ENCODE peak calls at places on chromosomes 2 and 18, in six cellular contexts. One of them, this sample, is unnamed.

GRCh38 chr2:229218329-229218921 is 52.7 kb downstream of the PID1 start:
- DNase-seq in NCI-H1417: no peak
- DNase-seq in thoracic aorta: no peak
- DNase-seq in progenitor cell of endocrine pancreas: no peak
- DNase-seq in stimulated activated CD4-positive, alpha-beta T cell treated with anti-CD3 and anti-CD28 coated beads, Interleukin-4, amount 100 ng/mL, for 48 hours: no peak
- DNase-seq in activated CD8-positive, alpha-beta memory T cell treated with anti-CD3 and anti-CD28 coated beads, Interleukin-2, amount 10 ng/mL, durations not matched to agents 7 days and 5 days: no peak
- DNase-seq in this sample: no peak

GRCh38 chr2:96802281-96802595 is 13.8 kb upstream of the CNNM3 start:
- DNase-seq in thoracic aorta: no peak
- DNase-seq in stimulated activated CD4-positive, alpha-beta T cell treated with anti-CD3 and anti-CD28 coated beads, Interleukin-4, amount 100 ng/mL, for 48 hours: peak; percentile 23
- DNase-seq in activated CD8-positive, alpha-beta memory T cell treated with anti-CD3 and anti-CD28 coated beads, Interleukin-2, amount 10 ng/mL, durations not matched to agents 7 days and 5 days: peak; percentile 55
- DNase-seq in progenitor cell of endocrine pancreas: no peak
- DNase-seq in NCI-H1417: no peak
- DNase-seq in this sample: no peak

GRCh38 chr2:25161055-25161781 is 7.2 kb downstream of the POMC start:
- DNase-seq in thoracic aorta: no peak
- DNase-seq in stimulated activated CD4-positive, alpha-beta T cell treated with anti-CD3 and anti-CD28 coated beads, Interleukin-4, amount 100 ng/mL, for 48 hours: peak; percentile 66
- DNase-seq in progenitor cell of endocrine pancreas: no peak
- DNase-seq in NCI-H1417: no peak
- DNase-seq in activated CD8-positive, alpha-beta memory T cell treated with anti-CD3 and anti-CD28 coated beads, Interleukin-2, amount 10 ng/mL, durations not matched to agents 7 days and 5 days: peak; percentile 85
- DNase-seq in this sample: no peak

GRCh38 chr2:8189316-8189715 is 492.5 kb upstream of the ID2 start:
- DNase-seq in activated CD8-positive, alpha-beta memory T cell treated with anti-CD3 and anti-CD28 coated beads, Interleukin-2, amount 10 ng/mL, durations not matched to agents 7 days and 5 days: no peak
- DNase-seq in NCI-H1417: no peak
- DNase-seq in stimulated activated CD4-positive, alpha-beta T cell treated with anti-CD3 and anti-CD28 coated beads, Interleukin-4, amount 100 ng/mL, for 48 hours: no peak
- DNase-seq in progenitor cell of endocrine pancreas: no peak
- DNase-seq in thoracic aorta: no peak
- DNase-seq in this sample: no peak

GRCh38 chr2:105926960-105927678 is 182.4 kb downstream of the NCK2 start:
- DNase-seq in thoracic aorta: no peak
- DNase-seq in NCI-H1417: no peak
- DNase-seq in progenitor cell of endocrine pancreas: no peak
- DNase-seq in activated CD8-positive, alpha-beta memory T cell treated with anti-CD3 and anti-CD28 coated beads, Interleukin-2, amount 10 ng/mL, durations not matched to agents 7 days and 5 days: peak; percentile 91
- DNase-seq in stimulated activated CD4-positive, alpha-beta T cell treated with anti-CD3 and anti-CD28 coated beads, Interleukin-4, amount 100 ng/mL, for 48 hours: no peak
- DNase-seq in this sample: no peak

GRCh38 chr2:159366538-159366937 is 80.0 kb upstream of the WDSUB1 start:
- DNase-seq in stimulated activated CD4-positive, alpha-beta T cell treated with anti-CD3 and anti-CD28 coated beads, Interleukin-4, amount 100 ng/mL, for 48 hours: no peak
- DNase-seq in progenitor cell of endocrine pancreas: no peak
- DNase-seq in activated CD8-positive, alpha-beta memory T cell treated with anti-CD3 and anti-CD28 coated beads, Interleukin-2, amount 10 ng/mL, durations not matched to agents 7 days and 5 days: no peak
- DNase-seq in NCI-H1417: no peak
- DNase-seq in thoracic aorta: no peak
- DNase-seq in this sample: no peak

GRCh38 chr2:1518891-1519530 is 105.7 kb downstream of the TPO start:
- DNase-seq in NCI-H1417: no peak
- DNase-seq in stimulated activated CD4-positive, alpha-beta T cell treated with anti-CD3 and anti-CD28 coated beads, Interleukin-4, amount 100 ng/mL, for 48 hours: no peak
- DNase-seq in thoracic aorta: no peak
- DNase-seq in progenitor cell of endocrine pancreas: no peak
- DNase-seq in activated CD8-positive, alpha-beta memory T cell treated with anti-CD3 and anti-CD28 coated beads, Interleukin-2, amount 10 ng/mL, durations not matched to agents 7 days and 5 days: no peak
- DNase-seq in this sample: no peak

GRCh38 chr2:42598656-42599267 is 30.3 kb downstream of the MTA3 start:
- DNase-seq in thoracic aorta: no peak
- DNase-seq in activated CD8-positive, alpha-beta memory T cell treated with anti-CD3 and anti-CD28 coated beads, Interleukin-2, amount 10 ng/mL, durations not matched to agents 7 days and 5 days: no peak
- DNase-seq in NCI-H1417: no peak
- DNase-seq in stimulated activated CD4-positive, alpha-beta T cell treated with anti-CD3 and anti-CD28 coated beads, Interleukin-4, amount 100 ng/mL, for 48 hours: no peak
- DNase-seq in progenitor cell of endocrine pancreas: no peak
- DNase-seq in this sample: no peak

GRCh38 chr18:45066868-45067267 is 386.2 kb downstream of the SETBP1 start:
- DNase-seq in progenitor cell of endocrine pancreas: no peak
- DNase-seq in thoracic aorta: no peak
- DNase-seq in stimulated activated CD4-positive, alpha-beta T cell treated with anti-CD3 and anti-CD28 coated beads, Interleukin-4, amount 100 ng/mL, for 48 hours: no peak
- DNase-seq in activated CD8-positive, alpha-beta memory T cell treated with anti-CD3 and anti-CD28 coated beads, Interleukin-2, amount 10 ng/mL, durations not matched to agents 7 days and 5 days: no peak
- DNase-seq in NCI-H1417: no peak
- DNase-seq in this sample: no peak

GRCh38 chr2:177489719-177490301 is 97.2 kb downstream of the AGPS start:
- DNase-seq in stimulated activated CD4-positive, alpha-beta T cell treated with anti-CD3 and anti-CD28 coated beads, Interleukin-4, amount 100 ng/mL, for 48 hours: no peak
- DNase-seq in progenitor cell of endocrine pancreas: no peak
- DNase-seq in activated CD8-positive, alpha-beta memory T cell treated with anti-CD3 and anti-CD28 coated beads, Interleukin-2, amount 10 ng/mL, durations not matched to agents 7 days and 5 days: no peak
- DNase-seq in NCI-H1417: peak; percentile 16
- DNase-seq in thoracic aorta: no peak
- DNase-seq in this sample: no peak

This sample was measured in CMK.